ENCODE peak calls at places on chromosome 20, in six cellular contexts. D is mesendoderm, C is epithelial cell of esophagus, I is K562, J is transverse colon, N is fibroblast of the aortic adventitia. O is an unnamed sample.

GRCh38 chr20:45377191-45377775 is 842 bp downstream of the TP53TG5 start:
- DNase-seq in D (no peak), C (no peak), I (no peak), J (no peak), N (no peak), O (no peak)

GRCh38 chr20:46990017-46990810 is 95.6 kb downstream of the EYA2 start:
- DNase-seq in D (no peak), C (peak; percentile 50), I (peak; percentile 81), J (peak; percentile 14), N (peak; percentile 6), O (peak; percentile 38)

GRCh38 chr20:46914789-46915359 is 20.2 kb downstream of the EYA2 start:
- DNase-seq in D (no peak), C (no peak), I (no peak), J (no peak), N (no peak), O (no peak)

GRCh38 chr20:61744691-61745396 is 320.8 kb downstream of the TAF4 start:
- DNase-seq in D (peak; percentile 49), C (peak; percentile 11), I (peak; percentile 6), J (no peak), N (peak; percentile 2), O (no peak)

GRCh38 chr20:6685181-6685582 is 82.3 kb upstream of the BMP2 start:
- DNase-seq in D (no peak), C (peak; percentile 90), I (no peak), J (no peak), N (no peak), O (no peak)

GRCh38 chr20:58228484-58229197 is at the start of gene ANKRD60:
- DNase-seq in D (peak; percentile 74), C (peak; percentile 33), I (peak; percentile 31), J (no peak), N (peak; percentile 34), O (no peak)

GRCh38 chr20:33785503-33785902 is 25.6 kb upstream of the CHMP4B start:
- DNase-seq in D (no peak), C (no peak), I (no peak), J (no peak), N (no peak), O (no peak)

GRCh38 chr20:47642624-47643023 is 140.9 kb downstream of the NCOA3 start:
- DNase-seq in D (no peak), C (no peak), I (no peak), J (no peak), N (no peak), O (no peak)

GRCh38 chr20:10679269-10679668 is 5.5 kb upstream of the JAG1 start:
- DNase-seq in D (no peak), C (peak; percentile 64), I (no peak), J (no peak), N (no peak), O (no peak)

GRCh38 chr20:49750611-49751396 is 37.1 kb upstream of the B4GALT5 start:
- DNase-seq in D (no peak), C (no peak), I (no peak), J (peak; percentile 61), N (no peak), O (no peak)

GRCh38 chr20:49385471-49385870 is 97.0 kb downstream of the KCNB1 start:
- DNase-seq in D (peak; percentile 72), C (peak; percentile 30), I (peak; percentile 33), J (no peak), N (peak; percentile 33), O (peak; percentile 15)

GRCh38 chr20:57031867-57032355 is 234.5 kb downstream of the BMP7 start:
- DNase-seq in D (no peak), C (no peak), I (no peak), J (no peak), N (no peak), O (no peak)

GRCh38 chr20:63497946-63498935 is 642 bp downstream of the EEF1A2 start:
- DNase-seq in D (peak; percentile 64), C (peak; percentile 50), I (peak; percentile 40), J (no peak), N (no peak), O (no peak)
- H3K4me3 ChIP-seq in D (no peak overlapping the region), C (no peak overlapping the region), I (peak overlapping the region; percentile 46), J (no peak overlapping the region), N (no peak overlapping the region), O (no peak overlapping the region)

GRCh38 chr20:51560550-51561307 is 18.2 kb upstream of the NFATC2 start:
- DNase-seq in D (no peak), C (no peak), I (no peak), J (no peak), N (peak; percentile 20), O (no peak)
- H3K4me3 ChIP-seq in D (no peak overlapping the region), C (no peak overlapping the region), I (no peak overlapping the region), J (peak overlapping the region; percentile 8), N (peak overlapping the region; percentile 6), O (no peak overlapping the region)

DNA sequence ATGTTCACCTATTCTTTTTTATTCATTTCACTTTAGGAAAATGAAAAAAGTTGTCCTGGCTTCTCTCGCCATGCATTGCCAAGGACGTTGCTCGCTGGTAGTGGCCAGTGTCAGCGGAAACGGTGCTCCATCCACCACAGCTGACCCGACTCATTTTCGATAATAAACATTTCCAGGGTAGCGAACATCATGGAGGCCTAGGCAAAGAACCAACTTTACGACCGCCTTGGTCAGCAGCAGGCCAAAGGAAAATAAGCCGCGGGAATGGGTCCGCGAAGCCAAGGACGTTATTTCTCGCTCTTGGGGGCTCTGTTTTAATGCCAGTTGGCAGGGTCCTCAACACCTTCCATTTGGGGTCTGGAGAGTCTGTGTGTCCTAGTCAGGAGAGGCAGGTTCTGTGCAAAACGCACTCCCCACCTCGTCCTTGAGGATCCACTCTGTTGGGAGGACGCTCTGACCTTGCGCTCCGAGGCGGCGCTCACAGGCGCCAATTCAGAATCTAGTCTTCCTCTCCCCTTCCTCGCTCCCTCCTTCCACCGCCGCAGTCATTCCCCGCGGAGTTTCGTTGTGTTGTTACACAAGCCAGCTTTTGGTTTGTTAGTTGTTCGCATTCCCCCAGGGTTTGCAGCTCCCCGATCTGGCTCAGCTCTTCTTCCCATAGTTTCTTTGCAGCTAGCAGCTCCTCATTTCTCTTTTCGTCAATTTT is 4.1 kb upstream of the PAX1 start:
- DNase-seq in D (no peak), C (no peak), I (no peak), J (no peak), N (no peak), O (no peak)
- H3K4me3 ChIP-seq in D (no peak overlapping the region), C (no peak overlapping the region), I (no peak overlapping the region), J (no peak overlapping the region), N (no peak overlapping the region), O (no peak overlapping the region)

GRCh38 chr20:13638162-13638495 is 603 bp downstream of the TASP1 start:
- DNase-seq in D (peak; percentile 58), C (peak; percentile 46), I (peak; percentile 34), J (peak; percentile 11), N (peak; percentile 12), O (no peak)
- H3K4me3 ChIP-seq in D (peak overlapping the region; percentile 88), C (peak overlapping the region; percentile 98), I (peak overlapping the region; percentile 93), J (peak overlapping the region; percentile 96), N (peak overlapping the region; percentile 97), O (peak overlapping the region; percentile 76)

GRCh38 chr20:63454729-63455567 is 17.5 kb downstream of the KCNQ2 start:
- DNase-seq in D (peak; percentile 80), C (no peak), I (no peak), J (no peak), N (no peak), O (no peak)
- H3K4me3 ChIP-seq in D (no peak overlapping the region), C (no peak overlapping the region), I (no peak overlapping the region), J (no peak overlapping the region), N (no peak overlapping the region), O (no peak overlapping the region)

DNA sequence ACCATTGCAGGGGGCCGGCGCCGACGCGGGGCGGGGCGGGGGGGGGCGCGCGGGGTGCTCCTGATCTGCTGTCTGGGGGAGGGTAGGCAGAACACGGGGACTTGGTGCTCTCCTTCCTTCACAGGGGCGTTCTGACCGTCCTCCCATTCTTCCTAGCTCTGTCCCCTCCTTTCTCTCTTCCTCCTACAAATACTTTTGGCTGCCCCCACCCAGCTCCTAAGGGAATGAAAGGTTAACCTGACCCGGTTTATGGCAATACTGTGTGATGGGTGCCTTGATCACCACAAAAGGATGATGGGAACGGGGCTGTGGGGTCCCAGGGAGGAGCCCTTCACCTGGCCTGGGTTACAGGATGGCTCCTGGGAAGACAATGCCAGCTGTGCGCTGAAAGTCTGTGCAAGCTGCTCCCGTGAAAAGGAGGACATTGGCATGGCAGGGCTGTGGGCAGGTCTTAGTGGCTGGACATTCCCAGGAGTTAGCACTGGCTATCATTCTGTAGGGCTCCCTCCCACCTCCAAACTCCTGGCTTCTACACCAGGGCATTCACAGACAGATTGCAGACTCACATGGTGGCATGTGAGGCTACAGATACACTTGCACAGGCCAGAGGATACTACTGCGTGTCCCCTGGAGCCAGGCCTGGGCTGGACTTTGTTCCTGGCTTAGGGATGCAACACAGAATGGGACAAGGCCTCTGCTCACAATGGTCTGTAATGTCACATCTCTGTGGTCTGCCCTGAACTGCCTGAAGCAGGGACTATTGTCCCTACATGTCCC is 1.9 kb upstream of the TPD52L2 start:
- DNase-seq in D (no peak), C (no peak), I (no peak), J (no peak), N (no peak), O (no peak)
- H3K4me3 ChIP-seq in D (no peak overlapping the region), C (peak overlapping the region; percentile 79), I (peak overlapping the region; percentile 95), J (no peak overlapping the region), N (peak overlapping the region; percentile 97), O (no peak overlapping the region)

GRCh38 chr20:53579266-53579580 is 14.4 kb downstream of the ZNF217 start:
- DNase-seq in D (no peak), C (no peak), I (no peak), J (no peak), N (no peak), O (no peak)

GRCh38 chr20:53580376-53581111 is 13.1 kb downstream of the ZNF217 start:
- DNase-seq in D (no peak), C (no peak), I (no peak), J (no peak), N (peak; percentile 30), O (no peak)

GRCh38 chr20:53579581-53580375 is 13.9 kb downstream of the ZNF217 start:
- DNase-seq in D (no peak), C (peak; percentile 87), I (peak; percentile 37), J (peak; percentile 38), N (peak; percentile 93), O (peak; percentile 56)

GRCh38 chr20:53576586-53577318 is 16.9 kb downstream of the ZNF217 start:
- DNase-seq in D (no peak), C (no peak), I (no peak), J (no peak), N (no peak), O (no peak)

GRCh38 chr20:53578492-53579222 is 15.0 kb downstream of the ZNF217 start:
- DNase-seq in D (peak; percentile 87), C (peak; percentile 89), I (peak; percentile 91), J (peak; percentile 51), N (peak; percentile 97), O (peak; percentile 93)
- H3K4me3 ChIP-seq in D (no peak overlapping the region), C (no peak overlapping the region), I (no peak overlapping the region), J (no peak overlapping the region), N (peak overlapping the region; percentile 36), O (no peak overlapping the region)

GRCh38 chr20:63651942-63652191 is 1.4 kb downstream of the STMN3 start:
- DNase-seq in D (no peak), C (no peak), I (peak; percentile 49), J (no peak), N (no peak), O (no peak)
- H3K4me3 ChIP-seq in D (no peak overlapping the region), C (no peak overlapping the region), I (peak overlapping the region; percentile 68), J (no peak overlapping the region), N (peak overlapping the region; percentile 70), O (no peak overlapping the region)

O was measured in mucosa of descending colon.